ENCODE peak calls at places on chromosome 22, in ten cellular contexts. C is activated CD8-positive, alpha-beta T cell treated with anti-CD3 and anti-CD28 coated beads for 36 hours; Y is right lobe of liver; L is A549; U is natural killer cell; H is heart right ventricle; P is body of pancreas; R is upper lobe of left lung; I is lower lobe of right lung; K is foreskin keratinocyte. A is an unnamed sample.

GRCh38 chr22:25085930-25086901 is 113.4 kb upstream of the CRYBB3 start:
- ATAC-seq in C (peak), Y (peak), L (peak), U (no peak), H (peak), P (peak), R (no peak), I (no peak), K (no peak), A (peak)

GRCh38 chr22:25564979-25565677 is 653 bp downstream of the GRK3 start:
- ATAC-seq in C (peak), Y (peak), L (peak), U (no peak), H (peak), P (peak), R (no peak), I (peak), K (peak), A (no peak)

GRCh38 chr22:39300198-39300830 is 19.1 kb downstream of the RPL3 start:
- ATAC-seq in C (no peak), Y (peak), L (peak), U (peak), H (peak), P (no peak), R (peak), I (peak), K (no peak), A (peak)

GRCh38 chr22:46829140-46829891 is 66.9 kb downstream of the TBC1D22A start:
- ATAC-seq in C (no peak), Y (peak), L (peak), U (no peak), H (no peak), P (no peak), R (no peak), I (no peak), K (peak), A (no peak)

GRCh38 chr22:41367680-41368542 is 13.8 kb upstream of the TEF start:
- ATAC-seq in C (peak), Y (peak), L (no peak), U (no peak), H (peak), P (peak), R (peak), I (peak), K (no peak), A (peak)

GRCh38 chr22:33697640-33698039 is 222.6 kb downstream of the LARGE1 start:
- ATAC-seq in C (no peak), Y (no peak), L (no peak), U (no peak), H (no peak), P (no peak), R (no peak), I (no peak), K (no peak), A (no peak)

GRCh38 chr22:24037851-24038765 is 27.0 kb downstream of the CABIN1 start:
- ATAC-seq in C (no peak), Y (no peak), L (no peak), U (no peak), H (no peak), P (no peak), R (no peak), I (no peak), K (no peak), A (no peak)

GRCh38 chr22:20221421-20222340 is 46.4 kb downstream of the RTN4R start:
- ATAC-seq in C (no peak), Y (peak), L (no peak), U (no peak), H (peak), P (peak), R (no peak), I (no peak), K (no peak), A (no peak)

GRCh38 chr22:24867327-24868022 is 61.5 kb downstream of the SGSM1 start:
- ATAC-seq in C (no peak), Y (no peak), L (no peak), U (no peak), H (peak), P (no peak), R (no peak), I (no peak), K (no peak), A (no peak)

GRCh38 chr22:24975813-24976341 is 23.4 kb downstream of the KIAA1671 start:
- ATAC-seq in C (no peak), Y (no peak), L (no peak), U (no peak), H (peak), P (no peak), R (no peak), I (no peak), K (peak), A (peak)

GRCh38 chr22:36862251-36863242 is 1.7 kb downstream of the NCF4 start:
- ATAC-seq in C (no peak), Y (peak), L (no peak), U (peak), H (peak), P (no peak), R (no peak), I (peak), K (no peak), A (peak)

GRCh38 chr22:37295213-37295886 is 13.0 kb downstream of the CYTH4 start:
- ATAC-seq in C (peak), Y (no peak), L (no peak), U (no peak), H (no peak), P (no peak), R (no peak), I (no peak), K (no peak), A (no peak)

GRCh38 chr22:25161916-25162530 is 37.6 kb upstream of the CRYBB3 start:
- ATAC-seq in C (no peak), Y (no peak), L (no peak), U (no peak), H (no peak), P (no peak), R (no peak), I (no peak), K (no peak), A (no peak)

GRCh38 chr22:41517172-41518047 is 26.9 kb downstream of the POLR3H start:
- ATAC-seq in C (peak), Y (peak), L (peak), U (no peak), H (peak), P (peak), R (peak), I (peak), K (peak), A (peak)

GRCh38 chr22:46041642-46042041 is 64.7 kb upstream of the WNT7B start:
- ATAC-seq in C (no peak), Y (no peak), L (no peak), U (no peak), H (no peak), P (no peak), R (no peak), I (no peak), K (no peak), A (no peak)

GRCh38 chr22:26210390-26210789 is 41.1 kb downstream of the SEZ6L start:
- ATAC-seq in C (no peak), Y (no peak), L (no peak), U (no peak), H (no peak), P (no peak), R (no peak), I (no peak), K (no peak), A (no peak)

GRCh38 chr22:36913431-36914382 is at the start of gene CSF2RB:
- ATAC-seq in C (no peak), Y (peak), L (no peak), U (peak), H (peak), P (no peak), R (peak), I (peak), K (no peak), A (peak)

GRCh38 chr22:36087784-36088183 is 59.2 kb upstream of the RBFOX2 start:
- ATAC-seq in C (no peak), Y (no peak), L (no peak), U (no peak), H (no peak), P (no peak), R (no peak), I (no peak), K (no peak), A (no peak)

GRCh38 chr22:49022816-49023160 is 804.9 kb downstream of the BRD1 start:
- ATAC-seq in C (no peak), Y (no peak), L (no peak), U (no peak), H (no peak), P (no peak), R (no peak), I (no peak), K (no peak), A (no peak)

GRCh38 chr22:41508770-41509170 is 35.5 kb downstream of the POLR3H start:
- ATAC-seq in C (no peak), Y (no peak), L (peak), U (no peak), H (peak), P (no peak), R (no peak), I (no peak), K (no peak), A (peak)

GRCh38 chr22:50547231-50547851 is 1.6 kb downstream of the KLHDC7B start:
- ATAC-seq in C (no peak), Y (no peak), L (no peak), U (no peak), H (no peak), P (no peak), R (no peak), I (no peak), K (no peak), A (no peak)

GRCh38 chr22:40504285-40505249 is 132.0 kb downstream of the MRTFA start:
- ATAC-seq in C (no peak), Y (no peak), L (no peak), U (no peak), H (no peak), P (no peak), R (no peak), I (no peak), K (no peak), A (no peak)

GRCh38 chr22:39463931-39464390 is 7.1 kb downstream of the MGAT3 start:
- ATAC-seq in C (no peak), Y (peak), L (no peak), U (no peak), H (peak), P (no peak), R (peak), I (peak), K (no peak), A (no peak)

GRCh38 chr22:42644422-42645340 is 4.3 kb upstream of the ATP5MGL start:
- ATAC-seq in C (no peak), Y (peak), L (no peak), U (no peak), H (no peak), P (no peak), R (no peak), I (peak), K (no peak), A (no peak)

GRCh38 chr22:23503736-23504440 is 76.2 kb downstream of the IGLL1 start:
- ATAC-seq in C (no peak), Y (no peak), L (no peak), U (no peak), H (no peak), P (no peak), R (peak), I (no peak), K (no peak), A (no peak)

GRCh38 chr22:31583861-31584485 is 78.0 kb downstream of the PISD start:
- ATAC-seq in C (no peak), Y (no peak), L (no peak), U (no peak), H (no peak), P (no peak), R (no peak), I (no peak), K (no peak), A (no peak)

GRCh38 chr22:41062146-41062545 is 30.2 kb upstream of the EP300 start:
- ATAC-seq in C (no peak), Y (no peak), L (no peak), U (no peak), H (no peak), P (no peak), R (no peak), I (no peak), K (no peak), A (no peak)

GRCh38 chr22:50218996-50219727 is 18.4 kb downstream of the SELENOO start:
- ATAC-seq in C (no peak), Y (peak), L (no peak), U (no peak), H (peak), P (peak), R (peak), I (peak), K (peak), A (peak)

GRCh38 chr22:42942351-42942750 is 72.6 kb downstream of the PACSIN2 start:
- ATAC-seq in C (no peak), Y (no peak), L (no peak), U (no peak), H (no peak), P (no peak), R (no peak), I (no peak), K (no peak), A (no peak)

GRCh38 chr22:44822479-44822878 is 70.1 kb downstream of the ARHGAP8 start:
- ATAC-seq in C (no peak), Y (no peak), L (no peak), U (no peak), H (no peak), P (no peak), R (no peak), I (no peak), K (no peak), A (no peak)

GRCh38 chr22:18987765-18988164 is 51.7 kb upstream of the PRODH start:
- ATAC-seq in C (no peak), Y (peak), L (no peak), U (no peak), H (peak), P (peak), R (no peak), I (no peak), K (peak), A (no peak)
- TF ChIP-seq CTCF in C (no peak), Y (peak), L (peak), U (no peak), H (no peak), P (peak), R (no peak), I (no peak), K (peak), A (no peak)

GRCh38 chr22:22111983-22112382 is 129.4 kb upstream of the TOP3B start:
- ATAC-seq in C (no peak), Y (no peak), L (no peak), U (no peak), H (no peak), P (no peak), R (no peak), I (no peak), K (no peak), A (no peak)

GRCh38 chr22:22111267-22111751 is 128.7 kb upstream of the TOP3B start:
- ATAC-seq in C (peak), Y (no peak), L (peak), U (peak), H (peak), P (no peak), R (peak), I (peak), K (peak), A (no peak)

GRCh38 chr22:22109693-22110466 is 127.3 kb upstream of the TOP3B start:
- ATAC-seq in C (no peak), Y (peak), L (no peak), U (no peak), H (no peak), P (no peak), R (no peak), I (no peak), K (no peak), A (no peak)

GRCh38 chr22:22112533-22113294 is 130.1 kb upstream of the TOP3B start:
- ATAC-seq in C (no peak), Y (no peak), L (no peak), U (no peak), H (no peak), P (no peak), R (no peak), I (no peak), K (no peak), A (no peak)

GRCh38 chr22:22110548-22111266 is 128.1 kb upstream of the TOP3B start:
- ATAC-seq in C (peak), Y (peak), L (peak), U (peak), H (peak), P (peak), R (peak), I (peak), K (peak), A (no peak)
- TF ChIP-seq CTCF in C (peak), Y (peak), L (no peak), U (no peak), H (peak), P (peak), R (no peak), I (peak), K (peak), A (peak)

GRCh38 chr22:30247974-30248373 is 1.4 kb upstream of the LIF start:
- ATAC-seq in C (no peak), Y (no peak), L (peak), U (no peak), H (no peak), P (no peak), R (no peak), I (no peak), K (no peak), A (no peak)

GRCh38 chr22:30247561-30247960 is 1.0 kb upstream of the LIF start:
- ATAC-seq in C (no peak), Y (no peak), L (peak), U (no peak), H (no peak), P (no peak), R (no peak), I (no peak), K (no peak), A (no peak)

GRCh38 chr22:30245181-30245984 is 1.2 kb downstream of the LIF start:
- ATAC-seq in C (no peak), Y (peak), L (no peak), U (no peak), H (no peak), P (peak), R (no peak), I (peak), K (no peak), A (no peak)

GRCh38 chr22:30246962-30247376 is 410 bp upstream of the LIF start:
- ATAC-seq in C (peak), Y (no peak), L (peak), U (no peak), H (no peak), P (no peak), R (no peak), I (no peak), K (no peak), A (no peak)

DNA sequence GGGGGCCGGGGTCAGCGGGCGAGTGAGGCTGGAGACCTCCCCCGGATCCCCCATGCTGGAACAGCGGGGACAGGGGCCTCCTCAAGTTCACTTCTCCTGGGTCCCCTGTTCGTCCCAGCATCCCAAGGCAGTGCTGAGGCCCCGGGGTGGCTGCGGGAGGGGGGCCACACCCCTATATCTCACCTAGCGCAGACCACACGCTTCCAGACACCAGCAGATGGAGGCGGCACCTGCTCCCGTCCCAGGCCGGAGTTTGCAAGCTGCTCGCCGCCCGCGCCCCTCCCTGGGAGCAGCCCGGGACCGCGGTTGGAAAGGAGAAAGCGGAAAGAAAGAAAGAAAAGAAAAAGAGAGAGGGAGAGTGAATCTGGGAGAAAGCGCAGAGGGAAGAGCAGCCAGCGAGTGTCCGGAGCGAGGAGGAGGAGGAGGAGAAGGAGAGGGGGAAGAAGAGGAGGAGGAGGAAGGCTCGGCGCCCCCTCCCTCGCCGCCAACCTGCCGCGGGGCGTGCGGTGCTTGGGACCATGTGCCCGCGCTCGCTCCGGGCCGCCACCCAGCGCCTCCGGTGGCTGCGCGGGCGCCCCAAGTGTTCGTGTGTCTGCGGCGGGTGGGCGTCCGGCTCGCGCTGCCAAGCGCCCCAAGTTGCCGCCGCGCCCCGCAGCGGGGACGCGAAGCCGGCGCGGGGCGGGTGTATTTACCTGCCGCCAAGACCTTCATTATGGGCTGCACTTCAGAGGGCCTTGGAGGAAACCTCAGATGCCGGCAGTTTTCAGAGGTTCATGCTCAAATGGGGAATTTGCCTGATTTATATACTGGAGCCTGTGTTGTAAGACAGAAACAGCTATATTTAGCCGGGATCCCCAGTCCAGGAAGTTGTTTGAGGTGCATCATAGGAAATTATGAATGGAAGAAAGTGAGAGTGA is at the start of gene LIF:
- ATAC-seq in C (peak), Y (peak), L (no peak), U (peak), H (no peak), P (peak), R (no peak), I (peak), K (peak), A (peak)
- TF ChIP-seq CTCF in C (no peak), Y (no peak), L (no peak), U (peak), H (no peak), P (peak), R (peak), I (peak), K (peak), A (no peak)

GRCh38 chr22:27804016-27804415 is 2.5 kb upstream of the MN1 start:
- ATAC-seq in C (no peak), Y (no peak), L (no peak), U (no peak), H (no peak), P (no peak), R (no peak), I (no peak), K (no peak), A (no peak)

GRCh38 chr22:27802389-27803079 is 978 bp upstream of the MN1 start:
- ATAC-seq in C (peak), Y (peak), L (peak), U (no peak), H (no peak), P (peak), R (no peak), I (no peak), K (no peak), A (no peak)

GRCh38 chr22:27805841-27806240 is 4.3 kb upstream of the MN1 start:
- ATAC-seq in C (no peak), Y (no peak), L (no peak), U (no peak), H (no peak), P (no peak), R (no peak), I (no peak), K (no peak), A (no peak)

GRCh38 chr22:27801616-27802388 is at the start of gene MN1:
- ATAC-seq in C (peak), Y (peak), L (peak), U (peak), H (peak), P (peak), R (no peak), I (peak), K (peak), A (peak)

GRCh38 chr22:27804683-27805297 is 3.2 kb upstream of the MN1 start:
- ATAC-seq in C (peak), Y (peak), L (peak), U (no peak), H (peak), P (peak), R (peak), I (peak), K (peak), A (peak)
- TF ChIP-seq CTCF in C (peak), Y (peak), L (peak), U (peak), H (peak), P (peak), R (peak), I (peak), K (peak), A (peak)

A was measured in gastroesophageal sphincter.